ENCODE peak calls at places on chromosomes 6 and 20, in five cellular contexts. Z is CD4-positive, alpha-beta memory T cell; A is omental fat pad; G is lung microvascular endothelial cell; N is T47D. F is an unnamed sample.

GRCh38 chr6:33995046-33995872 is 150.6 kb downstream of the GRM4 start:
- DNase-seq in Z (no peak), G (no peak), N (no peak), A (no peak), F (no peak)

GRCh38 chr6:34876451-34876850 is 11.4 kb downstream of the TAF11 start:
- DNase-seq in Z (no peak), N (no peak), A (no peak), G (no peak), F (no peak)

GRCh38 chr6:154380733-154381132 is 24.1 kb upstream of the IPCEF1 start:
- DNase-seq in A (no peak), G (no peak), N (no peak), Z (no peak), F (no peak)

GRCh38 chr6:79784013-79784753 is 153.1 kb downstream of the SH3BGRL2 start:
- DNase-seq in N (no peak), G (no peak), Z (no peak), A (no peak), F (no peak)

GRCh38 chr20:3404402-3404801 is 3.1 kb downstream of the DNAAF9 start:
- DNase-seq in N (no peak), G (no peak), A (no peak), Z (no peak), F (no peak)

GRCh38 chr20:62995481-62995880 is 11.3 kb downstream of the BHLHE23 start:
- DNase-seq in Z (no peak), N (no peak), G (no peak), A (no peak), F (no peak)

GRCh38 chr6:16244869-16245451 is 6.6 kb downstream of the GMPR start:
- DNase-seq in G (no peak), N (no peak), A (no peak), Z (no peak), F (no peak)

GRCh38 chr20:8722277-8722928 is 346.5 kb upstream of the PLCB4 start:
- DNase-seq in Z (peak; percentile 39), N (no peak), G (peak; percentile 87), A (no peak), F (no peak)

GRCh38 chr6:112941613-112942012 is 594.5 kb downstream of the RFPL4B start:
- DNase-seq in Z (no peak), N (no peak), A (no peak), G (no peak), F (no peak)

GRCh38 chr6:2900221-2900807 is 2.8 kb downstream of the SERPINB9 start:
- DNase-seq in Z (peak; percentile 67), N (no peak), G (peak; percentile 63), A (no peak), F (no peak)

F was measured in GOT3.